ENCODE peak calls at places on chromosomes 7 and 10, in four cellular contexts. One of them, this sample, is unnamed.

GRCh38 chr7:131123991-131124629 is 203.6 kb upstream of the MKLN1 start:
- DNase-seq in HCT116: no peak
- DNase-seq in DMS153: no peak
- DNase-seq in GOT3: no peak
- DNase-seq in this sample: peak; percentile 26

GRCh38 chr7:41816111-41816510 is 113.2 kb upstream of the INHBA start:
- DNase-seq in DMS153: no peak
- DNase-seq in GOT3: no peak
- DNase-seq in HCT116: no peak
- DNase-seq in this sample: no peak

GRCh38 chr7:4017785-4018184 is 664.3 kb upstream of the FOXK1 start:
- DNase-seq in DMS153: no peak
- DNase-seq in HCT116: no peak
- DNase-seq in GOT3: no peak
- DNase-seq in this sample: no peak

GRCh38 chr7:27130540-27131389 is at the start of gene HOXA4:
- DNase-seq in DMS153: no peak
- DNase-seq in HCT116: no peak
- DNase-seq in GOT3: peak; percentile 68
- DNase-seq in this sample: no peak

GRCh38 chr7:3200504-3200903 is 100.5 kb upstream of the SDK1 start:
- DNase-seq in DMS153: no peak
- DNase-seq in HCT116: peak; percentile 12
- DNase-seq in GOT3: no peak
- DNase-seq in this sample: no peak

GRCh38 chr7:101243786-101244384 is 996 bp downstream of the FIS1 start:
- DNase-seq in HCT116: no peak
- DNase-seq in GOT3: no peak
- DNase-seq in DMS153: no peak
- DNase-seq in this sample: no peak

GRCh38 chr10:3397231-3397630 is 224.6 kb upstream of the PITRM1 start:
- DNase-seq in DMS153: no peak
- DNase-seq in HCT116: no peak
- DNase-seq in GOT3: no peak
- DNase-seq in this sample: no peak

GRCh38 chr7:112272921-112273561 is 66.5 kb downstream of the ZNF277 start:
- DNase-seq in HCT116: no peak
- DNase-seq in GOT3: no peak
- DNase-seq in DMS153: peak; percentile 64
- DNase-seq in this sample: no peak

GRCh38 chr7:42677751-42678231 is 234.1 kb downstream of the C7orf25 start:
- DNase-seq in DMS153: no peak
- DNase-seq in HCT116: no peak
- DNase-seq in GOT3: peak; percentile 51
- DNase-seq in this sample: no peak

GRCh38 chr7:128880791-128881457 is 18.3 kb downstream of the ATP6V1F start:
- DNase-seq in GOT3: no peak
- DNase-seq in HCT116: no peak
- DNase-seq in DMS153: no peak
- DNase-seq in this sample: no peak